ENCODE peak calls at places on chromosomes 6 and 20, in nine cellular contexts. D, W, Z, C, K, B, O, H and M are unnamed samples.

GRCh38 chr6:135901776-135902524 is 50.4 kb downstream of the PDE7B start:
- DNase-seq in D (no peak), W (no peak), Z (no peak), C (no peak), K (no peak), B (peak; percentile 79), O (no peak), H (no peak), M (peak; percentile 73)

GRCh38 chr6:5996701-5997419 is 9.9 kb downstream of the NRN1 start:
- DNase-seq in D (no peak), W (no peak), Z (no peak), C (no peak), K (peak; percentile 57), B (peak; percentile 34), O (no peak), H (no peak), M (peak; percentile 52)

GRCh38 chr6:18211338-18211737 is 53.0 kb downstream of the DEK start:
- DNase-seq in D (no peak), W (no peak), Z (no peak), C (no peak), K (no peak), B (no peak), O (no peak), H (no peak), M (no peak)

GRCh38 chr6:130035211-130035610 is 16.8 kb downstream of the L3MBTL3 start:
- DNase-seq in D (no peak), W (no peak), Z (no peak), C (no peak), K (no peak), B (no peak), O (no peak), H (no peak), M (no peak)

GRCh38 chr20:52593634-52594033 is 378.5 kb upstream of the TSHZ2 start:
- DNase-seq in D (peak; percentile 25), W (no peak), Z (no peak), C (no peak), K (no peak), B (no peak), O (no peak), H (no peak), M (no peak)

GRCh38 chr6:69917834-69918233 is 51.5 kb downstream of the COL19A1 start:
- DNase-seq in D (peak; percentile 98), W (no peak), Z (no peak), C (no peak), K (no peak), B (peak; percentile 88), O (peak; percentile 29), H (no peak), M (no peak)

GRCh38 chr6:111765681-111766523 is 107.3 kb downstream of the FYN start:
- DNase-seq in D (no peak), W (no peak), Z (no peak), C (no peak), K (no peak), B (no peak), O (no peak), H (no peak), M (no peak)

GRCh38 chr6:113281014-113281810 is 575.9 kb upstream of the MARCKS start:
- DNase-seq in D (no peak), W (no peak), Z (no peak), C (no peak), K (no peak), B (peak; percentile 12), O (no peak), H (no peak), M (no peak)

GRCh38 chr6:105917038-105917695 is 169.0 kb upstream of the PRDM1 start:
- DNase-seq in D (no peak), W (no peak), Z (no peak), C (no peak), K (no peak), B (no peak), O (no peak), H (no peak), M (no peak)

GRCh38 chr6:9766240-9766915 is 648.5 kb downstream of the TFAP2A start:
- DNase-seq in D (peak; percentile 69), W (no peak), Z (no peak), C (no peak), K (no peak), B (peak; percentile 9), O (no peak), H (no peak), M (no peak)

GRCh38 chr6:106745824-106746610 is 116.6 kb downstream of the QRSL1 start:
- DNase-seq in D (peak; percentile 79), W (no peak), Z (peak; percentile 31), C (no peak), K (no peak), B (no peak), O (no peak), H (no peak), M (no peak)

GRCh38 chr20:57396212-57396611 is 5.0 kb downstream of the RBM38 start:
- DNase-seq in D (no peak), W (no peak), Z (no peak), C (no peak), K (no peak), B (no peak), O (peak; percentile 63), H (peak; percentile 61), M (no peak)

GRCh38 chr6:152904678-152905077 is 78.2 kb downstream of the FBXO5 start:
- DNase-seq in D (no peak), W (no peak), Z (no peak), C (no peak), K (no peak), B (no peak), O (no peak), H (no peak), M (no peak)

GRCh38 chr6:125107896-125108295 is 45.7 kb upstream of the TPD52L1 start:
- DNase-seq in D (no peak), W (no peak), Z (no peak), C (no peak), K (no peak), B (no peak), O (no peak), H (no peak), M (no peak)

GRCh38 chr6:47061631-47062300 is 19.6 kb upstream of the ADGRF1 start:
- DNase-seq in D (peak; percentile 36), W (no peak), Z (no peak), C (no peak), K (no peak), B (peak; percentile 17), O (no peak), H (no peak), M (peak; percentile 61)

GRCh38 chr6:110828396-110828795 is 13.1 kb upstream of the CDK19 start:
- DNase-seq in D (peak; percentile 7), W (no peak), Z (no peak), C (no peak), K (no peak), B (no peak), O (no peak), H (no peak), M (no peak)

GRCh38 chr20:1911536-1911935 is 16.3 kb downstream of the SIRPA start:
- DNase-seq in D (no peak), W (no peak), Z (no peak), C (no peak), K (peak; percentile 78), B (no peak), O (no peak), H (no peak), M (no peak)

GRCh38 chr6:81491486-81492101 is 260.9 kb downstream of the TENT5A start:
- DNase-seq in D (no peak), W (no peak), Z (no peak), C (no peak), K (no peak), B (no peak), O (no peak), H (no peak), M (no peak)

GRCh38 chr20:32598606-32599005 is 13.5 kb upstream of the NOL4L start:
- DNase-seq in D (no peak), W (no peak), Z (no peak), C (no peak), K (no peak), B (no peak), O (no peak), H (no peak), M (peak; percentile 27)

GRCh38 chr6:28587011-28587745 is 61.5 kb downstream of the GPX5 start:
- DNase-seq in D (peak; percentile 85), W (peak; percentile 78), Z (no peak), C (peak; percentile 77), K (peak; percentile 89), B (peak; percentile 47), O (no peak), H (peak; percentile 84), M (peak; percentile 55)

GRCh38 chr20:4961746-4962145 is 39.6 kb downstream of the SLC23A2 start:
- DNase-seq in D (no peak), W (no peak), Z (no peak), C (no peak), K (no peak), B (peak; percentile 90), O (no peak), H (no peak), M (no peak)

GRCh38 chr20:41365785-41366545 is 653 bp downstream of the EMILIN3 start:
- DNase-seq in D (no peak), W (no peak), Z (no peak), C (no peak), K (no peak), B (no peak), O (no peak), H (no peak), M (no peak)

GRCh38 chr20:59179988-59180387 is 16.4 kb downstream of the ZNF831 start:
- DNase-seq in D (no peak), W (no peak), Z (no peak), C (no peak), K (no peak), B (no peak), O (no peak), H (no peak), M (no peak)

GRCh38 chr20:32675223-32675975 is 1.7 kb upstream of the C20orf203 start:
- DNase-seq in D (no peak), W (no peak), Z (no peak), C (no peak), K (no peak), B (no peak), O (no peak), H (no peak), M (no peak)

GRCh38 chr6:138986578-138986977 is 1.5 kb downstream of the REPS1 start:
- DNase-seq in D (peak; percentile 17), W (no peak), Z (no peak), C (no peak), K (no peak), B (peak; percentile 8), O (no peak), H (no peak), M (no peak)

GRCh38 chr6:158559895-158560786 is at the start of gene TMEM181:
- DNase-seq in D (peak; percentile 84), W (peak; percentile 89), Z (peak; percentile 86), C (peak; percentile 76), K (peak; percentile 79), B (peak; percentile 59), O (peak; percentile 93), H (peak; percentile 96), M (peak; percentile 89)

GRCh38 chr6:137811121-137811911 is 55.7 kb upstream of the TNFAIP3 start:
- DNase-seq in D (peak; percentile 96), W (peak; percentile 84), Z (peak; percentile 84), C (peak; percentile 49), K (no peak), B (peak; percentile 88), O (peak; percentile 62), H (peak; percentile 89), M (peak; percentile 73)

GRCh38 chr20:47667531-47668312 is 117.6 kb downstream of the SULF2 start:
- DNase-seq in D (no peak), W (no peak), Z (peak; percentile 54), C (no peak), K (no peak), B (no peak), O (no peak), H (no peak), M (no peak)

GRCh38 chr6:134422426-134423231 is 104.7 kb upstream of the SGK1 start:
- DNase-seq in D (peak; percentile 99), W (no peak), Z (no peak), C (no peak), K (no peak), B (peak; percentile 99), O (no peak), H (no peak), M (no peak)

GRCh38 chr6:124958759-124959354 is 3.4 kb upstream of the RNF217 start:
- DNase-seq in D (peak; percentile 69), W (no peak), Z (no peak), C (no peak), K (no peak), B (no peak), O (no peak), H (no peak), M (no peak)

GRCh38 chr20:23278172-23278571 is 72.4 kb upstream of the NXT1 start:
- DNase-seq in D (no peak), W (no peak), Z (no peak), C (no peak), K (no peak), B (no peak), O (no peak), H (no peak), M (no peak)